ENCODE peak calls at places on chromosomes 4 and X, in six cellular contexts. D, A, T, G, U and F are unnamed samples.

GRCh38 chr4:7778524-7779193 is 161.0 kb downstream of the AFAP1 start:
- DNase-seq in A (no peak), U (no peak), G (peak), T (no peak), D (no peak), F (no peak)

GRCh38 chr4:6123976-6124375 is 76.4 kb downstream of the JAKMIP1 start:
- DNase-seq in D (no peak), T (no peak), A (no peak), G (no peak), U (no peak), F (no peak)

GRCh38 chr4:180635276-180635675 is 1607.9 kb upstream of the TENM3 start:
- DNase-seq in D (no peak), G (no peak), A (peak), T (no peak), U (no peak), F (no peak)

GRCh38 chrX:17542123-17542522 is 167.1 kb downstream of the NHS start:
- DNase-seq in A (no peak), U (no peak), G (no peak), D (no peak), T (no peak), F (no peak)

GRCh38 chr4:172648471-172648870 is 520.1 kb upstream of the GALNT7 start:
- DNase-seq in T (no peak), D (no peak), U (peak), A (no peak), G (no peak), F (no peak)

GRCh38 chrX:1661048-1661921 is 46.4 kb downstream of the ASMT start:
- DNase-seq in A (no peak), T (no peak), G (no peak), D (no peak), U (peak), F (peak)

GRCh38 chrX:70175338-70175737 is 1.9 kb upstream of the DGAT2L6 start:
- DNase-seq in G (no peak), U (no peak), A (no peak), T (no peak), D (no peak), F (no peak)

GRCh38 chrX:136738049-136738729 is 42.5 kb downstream of the ARHGEF6 start:
- DNase-seq in G (no peak), D (no peak), A (no peak), U (no peak), T (no peak), F (no peak)

GRCh38 chr4:130210871-130211270 is 1114.9 kb downstream of the C4orf33 start:
- DNase-seq in G (no peak), A (peak), T (no peak), U (no peak), D (no peak), F (peak)

GRCh38 chrX:153523269-153523668 is 5.8 kb downstream of the ATP2B3 start:
- DNase-seq in G (no peak), T (no peak), D (no peak), U (no peak), A (no peak), F (no peak)

GRCh38 chr4:21976166-21976565 is 27.6 kb upstream of the KCNIP4 start:
- DNase-seq in A (no peak), U (no peak), G (peak), T (no peak), D (no peak), F (no peak)

GRCh38 chrX:106615041-106615440 is 3.3 kb downstream of the RADX start:
- DNase-seq in T (no peak), U (no peak), G (no peak), A (no peak), D (no peak), F (no peak)

GRCh38 chr4:18479825-18480224 is 458.3 kb upstream of the LCORL start:
- DNase-seq in G (no peak), U (no peak), D (no peak), A (no peak), T (no peak), F (no peak)

GRCh38 chrX:2550288-2551020 is 49.7 kb upstream of the DHRSX start:
- DNase-seq in T (no peak), D (no peak), U (no peak), A (peak), G (no peak), F (peak)

GRCh38 chr4:166816901-166817300 is 417.4 kb downstream of the SPOCK3 start:
- DNase-seq in T (no peak), A (no peak), G (no peak), D (no peak), U (no peak), F (no peak)

GRCh38 chr4:40626183-40626990 is 3.3 kb downstream of the RBM47 start:
- DNase-seq in U (peak), D (peak), G (no peak), T (no peak), A (no peak), F (no peak)

GRCh38 chrX:90026730-90027129 is 105.0 kb downstream of the TGIF2LX start:
- DNase-seq in D (no peak), G (no peak), A (no peak), T (no peak), U (no peak), F (no peak)

GRCh38 chr4:106056914-106057313 is 161.6 kb downstream of the NPNT start:
- DNase-seq in A (peak), T (no peak), D (no peak), G (no peak), U (no peak), F (no peak)

GRCh38 chrX:16496175-16496574 is 153.8 kb upstream of the S100G start:
- DNase-seq in D (no peak), G (no peak), T (no peak), A (no peak), U (no peak), F (no peak)

GRCh38 chr4:79247695-79248394 is 78.0 kb downstream of the NAA11 start:
- DNase-seq in D (no peak), U (no peak), T (no peak), G (no peak), A (peak), F (peak)

GRCh38 chr4:17613761-17614415 is 553 bp upstream of the MED28 start:
- DNase-seq in G (no peak), T (peak), A (no peak), D (peak), U (peak), F (no peak)

GRCh38 chr4:75950416-75950815 is 9.6 kb upstream of the NAAA start:
- DNase-seq in D (no peak), T (no peak), A (no peak), U (no peak), G (no peak), F (no peak)

GRCh38 chrX:38806875-38807601 is 5.8 kb downstream of the MID1IP1 start:
- DNase-seq in G (no peak), U (peak), A (no peak), D (no peak), T (no peak), F (peak)

GRCh38 chr4:88188738-88189417 is 30.4 kb upstream of the ABCG2 start:
- DNase-seq in G (no peak), D (no peak), T (no peak), A (no peak), U (no peak), F (no peak)

GRCh38 chr4:123599920-123600394 is 203.4 kb downstream of the SPRY1 start:
- DNase-seq in D (peak), U (no peak), A (peak), T (no peak), G (peak), F (peak)

GRCh38 chr4:53809816-53810215 is 218.5 kb upstream of the LNX1 start:
- DNase-seq in T (no peak), D (no peak), U (no peak), G (no peak), A (no peak), F (no peak)

GRCh38 chr4:145939241-145939640 is 618 bp upstream of the ZNF827 start:
- DNase-seq in A (no peak), D (no peak), T (no peak), G (no peak), U (no peak), F (no peak)

GRCh38 chrX:68190799-68191198 is 242.5 kb downstream of the OPHN1 start:
- DNase-seq in T (no peak), U (no peak), D (no peak), G (no peak), A (no peak), F (no peak)

GRCh38 chrX:102654696-102655095 is 3.4 kb downstream of the GPRASP1 start:
- DNase-seq in U (no peak), A (no peak), T (no peak), D (no peak), G (no peak), F (no peak)

GRCh38 chr4:54971474-54971950 is 153.9 kb downstream of the KDR start:
- DNase-seq in D (no peak), T (peak), A (peak), G (no peak), U (peak), F (peak)

GRCh38 chrX:39726810-39727209 is 370.9 kb downstream of the BCOR start:
- DNase-seq in U (no peak), G (no peak), T (no peak), A (peak), D (peak), F (peak)

GRCh38 chrX:73577368-73577767 is 14.4 kb downstream of the CHIC1 start:
- DNase-seq in U (no peak), T (peak), D (peak), G (no peak), A (peak), F (peak)

GRCh38 chrX:110588164-110588563 is 207.5 kb downstream of the CHRDL1 start:
- DNase-seq in D (no peak), G (no peak), U (no peak), T (no peak), A (peak), F (peak)

GRCh38 chr4:6951880-6952381 is 42.3 kb downstream of the TBC1D14 start:
- DNase-seq in A (no peak), D (no peak), T (no peak), G (no peak), U (no peak), F (no peak)

GRCh38 chrX:138128025-138128671 is 562.2 kb downstream of the ZIC3 start:
- DNase-seq in T (no peak), D (no peak), U (peak), A (peak), G (no peak), F (peak)